ENCODE peak calls at places on chromosomes 13 and 19, in five cellular contexts. J is ascending aorta; E is progenitor cell of endocrine pancreas; G is esophagus squamous epithelium; R is stimulated activated CD8-positive, alpha-beta memory T cell treated with anti-CD3 and anti-CD28 coated beads, Interleukin-7, amount 100 ng/mL, for 1 hour. F is an unnamed sample.

GRCh38 chr19:10829967-10830366 is 6.0 kb downstream of the TMED1 start:
- DNase-seq in J (no peak), E (no peak), G (no peak), R (no peak), F (no peak)

GRCh38 chr13:49082653-49083536 is 107.2 kb downstream of the FNDC3A start:
- DNase-seq in J (no peak), E (no peak), G (no peak), R (no peak), F (no peak)

GRCh38 chr13:75873499-75873898 is 237.4 kb downstream of the LMO7 start:
- DNase-seq in J (no peak), E (no peak), G (no peak), R (no peak), F (no peak)

GRCh38 chr13:75326173-75327131 is 155.5 kb downstream of the TBC1D4 start:
- DNase-seq in J (no peak), E (no peak), G (no peak), R (peak), F (no peak)

GRCh38 chr13:113879017-113879416 is 15.1 kb upstream of the GAS6 start:
- DNase-seq in J (no peak), E (no peak), G (no peak), R (no peak), F (no peak)

GRCh38 chr19:17243854-17244617 is 1.7 kb downstream of the NR2F6 start:
- DNase-seq in J (no peak), E (peak), G (no peak), R (no peak), F (no peak)

GRCh38 chr19:39211731-39212376 is 7.8 kb upstream of the SYCN start:
- DNase-seq in J (no peak), E (no peak), G (no peak), R (no peak), F (no peak)

GRCh38 chr19:54164369-54165068 is 5.0 kb upstream of the LENG1 start:
- DNase-seq in J (no peak), E (peak), G (no peak), R (peak), F (no peak)

GRCh38 chr13:43116242-43116641 is 92.9 kb downstream of the DNAJC15 start:
- DNase-seq in J (no peak), E (no peak), G (no peak), R (no peak), F (no peak)

GRCh38 chr13:74035881-74036280 is 98.3 kb downstream of the KLF12 start:
- DNase-seq in J (no peak), E (no peak), G (no peak), R (no peak), F (no peak)